ENCODE peak calls at places on chromosomes 1 and 21, in four cellular contexts. I is fibroblast of pulmonary artery, U is body of pancreas, G is astrocyte of the cerebellum. P is an unnamed sample.

GRCh38 chr1:109794319-109795132 is 30.8 kb upstream of the EPS8L3 start:
- DNase-seq in I (no peak), U (no peak), G (no peak), P (no peak)

GRCh38 chr1:231421616-231421970 is 494 bp downstream of the EGLN1 start:
- DNase-seq in I (peak), U (peak), G (no peak), P (no peak)

GRCh38 chr1:11337536-11338350 is 64.7 kb downstream of the UBIAD1 start:
- DNase-seq in I (peak), U (peak), G (no peak), P (peak)

GRCh38 chr1:203421246-203421645 is 54.4 kb upstream of the PRELP start:
- DNase-seq in I (no peak), U (no peak), G (no peak), P (no peak)

GRCh38 chr1:109096110-109096509 is 5.5 kb downstream of the TMEM167B start:
- DNase-seq in I (no peak), U (no peak), G (no peak), P (no peak)

GRCh38 chr1:2962061-2962460 is 59.2 kb upstream of the ACTRT2 start:
- DNase-seq in I (no peak), U (no peak), G (no peak), P (no peak)

GRCh38 chr21:38067086-38067739 is 151.0 kb upstream of the KCNJ6 start:
- DNase-seq in I (peak), U (no peak), G (no peak), P (no peak)

GRCh38 chr1:75614455-75615379 is 3.8 kb upstream of the SLC44A5 start:
- DNase-seq in I (peak), U (peak), G (peak), P (no peak)

GRCh38 chr1:36387141-36387949 is 1.6 kb upstream of the STK40 start:
- DNase-seq in I (peak), U (no peak), G (peak), P (no peak)

GRCh38 chr21:18384771-18385170 is 18.8 kb downstream of the TMPRSS15 start:
- DNase-seq in I (peak), U (no peak), G (peak), P (no peak)

GRCh38 chr1:27143408-27143807 is 11.5 kb downstream of the SLC9A1 start:
- DNase-seq in I (peak), U (no peak), G (no peak), P (no peak)

GRCh38 chr1:175218786-175219447 is 26.3 kb upstream of the KIAA0040 start:
- DNase-seq in I (no peak), U (no peak), G (no peak), P (no peak)

GRCh38 chr1:33872275-33872674 is 8.4 kb downstream of the HMGB4 start:
- DNase-seq in I (no peak), U (no peak), G (no peak), P (no peak)

GRCh38 chr21:42309753-42310213 is 5.4 kb downstream of the TFF3 start:
- DNase-seq in I (peak), U (peak), G (no peak), P (peak)

GRCh38 chr21:43994085-43994484 is 18.0 kb upstream of the TRAPPC10 start:
- DNase-seq in I (no peak), U (no peak), G (no peak), P (no peak)

GRCh38 chr21:21003701-21004100 is 5.5 kb downstream of the NCAM2 start:
- DNase-seq in I (peak), U (no peak), G (no peak), P (peak)

GRCh38 chr1:210727709-210728108 is 399.0 kb downstream of the HHAT start:
- DNase-seq in I (no peak), U (no peak), G (no peak), P (no peak)

GRCh38 chr1:31626451-31627202 is 9.1 kb downstream of the HCRTR1 start:
- DNase-seq in I (peak), U (peak), G (no peak), P (no peak)

GRCh38 chr1:65150583-65151263 is 2.7 kb downstream of the AK4 start:
- DNase-seq in I (no peak), U (no peak), G (no peak), P (no peak)

GRCh38 chr1:30652151-30652915 is 71.1 kb downstream of the MATN1 start:
- DNase-seq in I (no peak), U (peak), G (no peak), P (no peak)

GRCh38 chr1:241442686-241443085 is 76.9 kb downstream of the FH start:
- DNase-seq in I (no peak), U (no peak), G (no peak), P (no peak)

GRCh38 chr1:108878678-108879077 is 1.9 kb downstream of the GPSM2 start:
- DNase-seq in I (no peak), U (no peak), G (no peak), P (no peak)

GRCh38 chr1:206841609-206842323 is 23.7 kb upstream of the IL20 start:
- DNase-seq in I (no peak), U (no peak), G (no peak), P (no peak)

GRCh38 chr21:23292292-23292691 is 2294.1 kb downstream of the NCAM2 start:
- DNase-seq in I (no peak), U (no peak), G (no peak), P (no peak)

GRCh38 chr1:171898956-171899355 is 57.7 kb downstream of the DNM3 start:
- DNase-seq in I (peak), U (no peak), G (no peak), P (no peak)

GRCh38 chr1:159091547-159092397 is 15.2 kb upstream of the AIM2 start:
- DNase-seq in I (peak), U (no peak), G (peak), P (peak)

GRCh38 chr1:199954701-199955100 is 72.8 kb upstream of the NR5A2 start:
- DNase-seq in I (no peak), U (peak), G (no peak), P (no peak)

DNA sequence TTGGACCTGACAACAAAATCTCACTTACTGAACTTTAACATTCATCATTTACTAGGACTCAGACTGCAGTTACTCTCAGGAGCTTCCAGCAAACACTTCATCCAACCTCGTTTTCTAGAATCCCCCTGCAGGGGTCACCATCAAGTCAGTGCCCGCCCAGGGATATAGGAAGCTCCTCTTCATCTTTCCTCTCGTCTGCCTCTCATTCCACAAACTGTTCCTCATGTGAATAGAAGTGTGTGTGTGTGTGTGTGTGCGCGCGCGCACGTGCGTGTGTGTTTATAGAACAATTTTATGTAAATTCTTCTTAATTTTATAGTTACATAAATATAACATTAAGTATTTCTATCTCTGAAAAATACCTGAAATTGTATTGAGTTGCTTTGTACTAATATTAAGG is 21.8 kb upstream of the ABCD3 start:
- DNase-seq in I (peak), U (no peak), G (no peak), P (no peak)
- TF ChIP-seq CTCF in I (peak), U (no peak), G (peak), P (peak)

DNA sequence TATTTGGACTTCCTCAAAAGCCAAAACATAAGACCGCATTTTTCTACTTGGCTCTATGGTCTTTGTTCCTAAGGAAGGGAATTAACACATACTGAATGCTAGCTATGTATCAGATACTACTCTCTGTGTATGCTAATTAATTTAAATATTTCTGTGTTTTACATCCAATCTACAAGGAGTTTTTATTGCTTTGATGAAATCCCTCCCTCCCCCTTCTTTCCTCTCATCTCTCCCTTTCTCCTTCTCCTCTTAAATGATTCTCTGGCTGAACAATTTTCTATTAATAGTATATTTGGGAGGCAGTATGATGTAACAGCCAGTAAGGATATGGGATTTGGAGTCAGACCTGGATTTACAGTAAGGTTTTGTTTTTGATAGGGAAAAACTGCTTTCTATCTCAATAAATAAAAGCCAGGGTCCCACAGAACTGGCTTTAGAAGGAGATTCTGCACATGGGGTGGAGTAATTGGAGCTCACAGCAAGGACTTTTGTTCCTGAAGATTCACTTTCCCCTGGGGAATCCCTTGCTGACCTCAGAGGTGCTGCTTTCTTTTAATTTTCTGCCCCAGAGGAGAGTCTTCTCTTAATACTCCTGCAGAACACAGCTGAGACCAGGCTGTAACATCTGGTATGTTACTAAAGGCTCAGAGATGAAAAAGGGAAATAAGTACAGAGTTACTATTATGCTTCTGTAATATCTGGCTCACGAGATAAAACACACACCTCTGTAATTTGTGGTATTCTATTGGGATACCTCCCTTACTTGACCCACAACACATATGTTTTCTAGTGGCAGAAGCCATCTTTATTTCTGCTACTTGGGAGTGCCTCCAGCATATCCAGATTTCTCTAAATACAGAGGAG is 13.3 kb downstream of the EPB41 start:
- DNase-seq in I (peak), U (no peak), G (no peak), P (no peak)
- H3K4me3 ChIP-seq in I (no peak), U (no peak), G (no peak), P (no peak)

DNA sequence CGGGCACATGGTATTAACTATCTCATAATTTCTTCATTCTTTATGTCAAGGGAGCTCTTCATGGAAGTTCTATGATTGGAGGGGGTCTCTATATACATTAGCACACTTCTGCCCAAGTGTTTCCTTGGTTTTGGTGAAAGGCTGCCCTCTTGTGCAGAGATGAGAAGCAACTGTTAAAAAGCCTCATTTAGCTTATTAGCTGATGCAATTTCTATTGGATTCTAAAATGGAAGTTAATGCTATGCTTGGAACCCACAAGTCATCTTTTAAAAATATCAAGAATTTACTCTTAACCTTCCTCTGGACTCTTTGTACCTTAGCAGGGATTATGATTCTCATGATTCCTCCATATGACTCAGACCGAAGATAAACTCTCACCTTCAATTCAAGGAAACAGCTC is 328.9 kb downstream of the PTBP2 start:
- DNase-seq in I (peak), U (no peak), G (peak), P (no peak)
- TF ChIP-seq CTCF in I (peak), U (no peak), G (peak), P (peak)

GRCh38 chr1:38790422-38791212 is 69.0 kb downstream of the RRAGC start:
- DNase-seq in I (no peak), U (no peak), G (no peak), P (no peak)

GRCh38 chr1:38789498-38790169 is 69.9 kb downstream of the RRAGC start:
- DNase-seq in I (no peak), U (no peak), G (no peak), P (no peak)

GRCh38 chr1:38788937-38789336 is 70.6 kb downstream of the RRAGC start:
- DNase-seq in I (no peak), U (no peak), G (no peak), P (no peak)

GRCh38 chr1:38791892-38792291 is 67.7 kb downstream of the RRAGC start:
- DNase-seq in I (no peak), U (no peak), G (no peak), P (no peak)

DNA sequence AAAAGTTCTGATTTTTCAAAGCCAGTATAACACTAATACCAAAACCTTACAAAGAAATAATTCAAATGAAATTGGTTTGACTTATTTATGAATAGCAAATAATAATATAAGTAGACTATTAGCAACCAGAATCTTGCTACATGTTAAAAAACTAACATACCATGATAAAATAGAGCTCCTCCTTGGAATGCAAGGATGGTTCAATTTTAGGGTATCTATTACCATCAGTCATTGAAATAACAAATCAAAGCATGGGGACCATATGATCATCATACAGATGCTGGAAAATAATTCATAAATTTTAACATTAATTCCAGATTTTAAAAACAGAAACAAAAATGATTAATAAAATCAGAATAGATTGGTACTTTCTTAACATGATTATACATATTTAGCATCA is 66.3 kb downstream of the RRAGC start:
- DNase-seq in I (no peak), U (no peak), G (no peak), P (no peak)
- H3K4me3 ChIP-seq in I (no peak), U (no peak), G (no peak), P (no peak)

GRCh38 chr1:15325375-15326085 is 78.5 kb downstream of the FHAD1 start:
- DNase-seq in I (no peak), U (no peak), G (no peak), P (no peak)
- TF ChIP-seq CTCF in I (no peak), U (no peak), G (no peak), P (no peak)

GRCh38 chr1:111275079-111275478 is 15.6 kb upstream of the CHIA start:
- DNase-seq in I (peak), U (no peak), G (peak), P (peak)
- H3K4me3 ChIP-seq in I (no peak), U (no peak), G (no peak), P (no peak)

GRCh38 chr1:6141601-6142000 is 38.5 kb downstream of the CHD5 start:
- DNase-seq in I (no peak), U (no peak), G (no peak), P (peak)
- TF ChIP-seq CTCF in I (no peak), U (no peak), G (no peak), P (peak)

GRCh38 chr1:43659785-43660184 is 9.8 kb downstream of the KDM4A start:
- DNase-seq in I (no peak), U (no peak), G (no peak), P (no peak)
- H3K4me3 ChIP-seq in I (no peak), U (no peak), G (no peak), P (no peak)

P was measured in HFF-Myc.